ENCODE peak calls at places on chromosome 6, in seven cellular contexts. Y is transverse colon, V is A549, M is uterus, F is IMR-90, Z is tibial nerve, G is body of pancreas. S is an unnamed sample.

GRCh38 chr6:7323074-7323473 is 10.1 kb upstream of the SSR1 start:
- DNase-seq in G (no peak), V (no peak), Y (no peak), M (no peak), F (no peak), Z (no peak), S (no peak)

GRCh38 chr6:121157913-121158312 is 176.4 kb downstream of the TBC1D32 start:
- DNase-seq in F (peak), Y (no peak), V (no peak), M (no peak), G (no peak), Z (no peak), S (no peak)

GRCh38 chr6:82246802-82247633 is 526 bp downstream of the IBTK start:
- DNase-seq in M (peak), Y (peak), Z (peak), F (peak), G (peak), V (peak), S (peak)

GRCh38 chr6:35251949-35252348 is 7.6 kb upstream of the ZNF76 start:
- DNase-seq in G (no peak), Y (no peak), Z (no peak), V (no peak), M (no peak), F (no peak), S (no peak)

GRCh38 chr6:153130515-153131036 is 506 bp downstream of the RGS17 start:
- DNase-seq in M (no peak), G (no peak), Z (no peak), F (no peak), Y (no peak), V (no peak), S (no peak)

GRCh38 chr6:73031094-73031782 is 194.1 kb downstream of the KHDC1L start:
- DNase-seq in Y (no peak), V (no peak), G (no peak), F (no peak), Z (no peak), M (no peak), S (no peak)

GRCh38 chr6:168420084-168420483 is 20.9 kb upstream of the SMOC2 start:
- DNase-seq in G (no peak), F (no peak), Y (no peak), V (no peak), M (no peak), Z (no peak), S (no peak)

GRCh38 chr6:35496851-35497570 is at the start of gene TEAD3:
- DNase-seq in V (no peak), Z (peak), G (peak), M (peak), F (peak), Y (peak), S (no peak)

GRCh38 chr6:89311853-89312531 is 3.1 kb downstream of the GABRR2 start:
- DNase-seq in Z (peak), M (peak), G (peak), V (no peak), Y (peak), F (peak), S (peak)

GRCh38 chr6:30877419-30878262 is 6.7 kb upstream of the DDR1 start:
- DNase-seq in M (peak), G (peak), Y (peak), F (peak), Z (peak), V (peak), S (peak)
- TF ChIP-seq POLR2A in M (no peak), G (no peak), Y (no peak), F (no peak), Z (no peak), V (no peak), S (no peak)

GRCh38 chr6:139721924-139722323 is 347.5 kb upstream of the CITED2 start:
- DNase-seq in Y (no peak), G (no peak), M (no peak), F (no peak), Z (no peak), V (no peak), S (no peak)
- H3K27ac ChIP-seq in Y (no peak), G (no peak), M (no peak), F (no peak), Z (no peak), V (no peak), S (no peak)

DNA sequence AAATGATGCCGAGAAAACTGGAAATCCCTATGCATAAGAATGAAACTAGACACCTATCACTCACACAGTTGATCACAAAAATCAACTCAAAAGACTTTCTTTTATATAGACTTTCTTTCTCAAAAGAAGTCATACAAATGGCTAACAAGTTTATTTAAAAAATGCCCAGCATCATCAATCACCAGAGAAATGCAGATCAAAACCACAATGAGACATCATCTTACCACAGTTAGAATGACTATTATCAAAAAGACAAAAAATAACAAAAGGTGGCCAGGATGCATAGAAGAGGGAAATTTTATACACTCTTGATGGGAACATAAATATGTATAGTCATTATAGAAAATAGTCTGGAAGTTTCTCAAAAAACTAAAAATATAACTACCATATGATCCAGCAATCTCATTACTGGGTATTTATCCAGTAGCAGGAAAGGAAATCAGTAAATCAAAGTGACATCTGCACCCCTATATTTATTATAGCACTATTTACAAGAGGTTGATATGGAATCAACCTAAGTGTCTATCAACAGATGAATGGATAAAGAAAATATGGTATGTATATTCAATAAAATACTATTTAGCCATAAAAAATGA is 3.4 kb upstream of the RNF217 start:
- DNase-seq in M (no peak), G (no peak), Y (no peak), V (no peak), F (peak), Z (no peak), S (no peak)
- H3K4me3 ChIP-seq in M (no peak), G (no peak), Y (no peak), V (no peak), F (no peak), Z (no peak), S (no peak)

GRCh38 chr6:26031151-26031594 is 56.1 kb upstream of the HFE start:
- DNase-seq in Y (no peak), G (no peak), V (peak), Z (no peak), M (no peak), F (no peak), S (no peak)
- TF ChIP-seq POLR2A in Y (no peak), G (no peak), V (no peak), Z (no peak), M (no peak), F (no peak), S (no peak)

DNA sequence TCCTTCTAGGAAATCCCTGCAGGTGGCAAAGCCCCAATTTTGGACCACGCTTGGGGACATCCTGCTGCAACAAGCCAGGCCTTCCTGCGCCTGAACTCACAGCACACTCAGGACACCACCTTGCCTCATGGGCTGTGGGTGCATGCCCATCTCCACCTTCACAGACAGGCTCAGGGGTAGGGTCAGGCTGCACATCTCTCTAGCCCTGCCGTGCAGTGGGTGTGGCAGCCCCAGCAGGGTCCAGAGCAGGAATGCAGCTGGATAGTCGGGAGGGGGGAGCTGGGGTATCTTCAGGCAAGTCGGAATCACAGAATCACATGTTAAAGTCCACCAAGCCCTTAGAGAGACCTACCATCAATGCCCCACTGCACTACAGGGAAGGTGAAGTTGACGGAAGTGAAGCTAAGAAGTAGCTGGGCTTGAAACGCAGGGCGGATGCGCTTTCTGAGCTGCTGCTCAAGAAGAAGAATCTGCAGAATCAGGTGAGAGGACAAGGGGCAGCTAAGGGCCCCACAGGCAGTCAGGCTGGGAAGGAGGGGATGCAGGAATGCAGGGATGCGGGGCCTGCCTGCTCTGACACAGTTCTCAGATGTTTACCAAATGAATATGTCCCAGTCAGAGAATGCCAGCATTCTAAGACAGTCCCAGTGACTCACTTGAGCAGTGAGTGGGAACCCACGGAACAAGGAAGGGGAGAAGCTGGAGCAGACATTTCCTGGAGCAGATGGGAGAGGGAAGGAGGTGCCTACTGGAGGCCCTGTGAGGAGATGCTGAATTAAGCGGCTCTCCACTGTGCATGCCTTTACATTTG is 11.3 kb downstream of the SERPINB6 start:
- DNase-seq in Z (no peak), Y (no peak), G (no peak), V (peak), F (peak), M (no peak), S (peak)
- H3K27ac ChIP-seq in Z (peak), Y (peak), G (no peak), V (peak), F (peak), M (no peak), S (peak)

GRCh38 chr6:99602519-99603420 is 3.9 kb upstream of the PRDM13 start:
- DNase-seq in Z (no peak), V (no peak), G (no peak), F (no peak), M (no peak), Y (no peak), S (no peak)
- H3K4me3 ChIP-seq in Z (no peak), V (peak), G (no peak), F (no peak), M (peak), Y (no peak), S (no peak)